ENCODE peak calls at places on chromosomes 4 and X, in five cellular contexts. B is HCEC 1CT, W is non-pigmented ciliary epithelial cell, J is mesothelial cell of epicardium, Z is right cardiac atrium. A is an unnamed sample.
A peak's percentile ranks its signal among the peaks of the same experiment; 100 is the strongest.

GRCh38 chr4:40475609-40476008 is 140.5 kb downstream of the CHRNA9 start:
- DNase-seq in B (no peak), W (no peak), J (no peak), Z (no peak), A (no peak)

GRCh38 chr4:41750624-41751324 is 2.2 kb upstream of the PHOX2B start:
- DNase-seq in B (no peak), W (no peak), J (no peak), Z (no peak), A (no peak)

GRCh38 chr4:5592272-5592671 is 116.1 kb downstream of the EVC2 start:
- DNase-seq in B (no peak), W (no peak), J (no peak), Z (no peak), A (no peak)

GRCh38 chr4:118348886-118349285 is 3.9 kb downstream of the PRSS12 start:
- DNase-seq in B (no peak), W (no peak), J (no peak), Z (no peak), A (no peak)

GRCh38 chr4:128427832-128428366 is 140.3 kb upstream of the PGRMC2 start:
- DNase-seq in B (peak; percentile 66), W (peak; percentile 27), J (no peak), Z (peak; percentile 47), A (no peak)

GRCh38 chr4:159086606-159087005 is 16.3 kb upstream of the RAPGEF2 start:
- DNase-seq in B (no peak), W (no peak), J (no peak), Z (no peak), A (no peak)

GRCh38 chr4:64911846-64912245 is 502.6 kb upstream of the TECRL start:
- DNase-seq in B (no peak), W (no peak), J (no peak), Z (no peak), A (no peak)

GRCh38 chr4:95835672-95836071 is 4.2 kb upstream of the PDHA2 start:
- DNase-seq in B (no peak), W (no peak), J (no peak), Z (no peak), A (no peak)

GRCh38 chrX:30196322-30196721 is 19.0 kb upstream of the MAGEB2 start:
- DNase-seq in B (peak; percentile 10), W (no peak), J (no peak), Z (no peak), A (no peak)

GRCh38 chrX:8147216-8147615 is 23.9 kb downstream of the VCX2 start:
- DNase-seq in B (no peak), W (no peak), J (no peak), Z (no peak), A (no peak)

GRCh38 chr4:156763511-156763910 is 208.1 kb downstream of the PDGFC start:
- DNase-seq in B (peak; percentile 46), W (no peak), J (no peak), Z (no peak), A (no peak)

GRCh38 chrX:115030635-115031034 is 13.2 kb upstream of the IL13RA2 start:
- DNase-seq in B (no peak), W (no peak), J (no peak), Z (no peak), A (no peak)

GRCh38 chr4:47219586-47219985 is 188.2 kb downstream of the GABRB1 start:
- DNase-seq in B (peak; percentile 28), W (no peak), J (no peak), Z (no peak), A (no peak)

GRCh38 chr4:80183196-80184052 is 13.9 kb upstream of the PRDM8 start:
- DNase-seq in B (peak; percentile 23), W (no peak), J (no peak), Z (peak; percentile 75), A (no peak)

GRCh38 chrX:143536176-143536575 is 18.9 kb upstream of the SPANXN3 start:
- DNase-seq in B (no peak), W (no peak), J (no peak), Z (no peak), A (no peak)

A was measured in chondrocyte.